ENCODE peak calls at places on chromosomes 16 and 17, in nine cellular contexts. K is CD8-positive, alpha-beta T cell; C is esophagus muscularis mucosa; Z is cardiac fibroblast; L is adrenal gland; N is PC-3; U is tibial artery; V is AG04449; O is neural progenitor cell. D is an unnamed sample.

GRCh38 chr16:87119748-87120147 is 197.4 kb downstream of the C16orf95 start:
- DNase-seq in Z (no peak), V (no peak), K (no peak), N (no peak), U (no peak), C (no peak), O (no peak), L (no peak), D (no peak)

GRCh38 chr16:77905356-77905920 is 116.9 kb upstream of the CLEC3A start:
- DNase-seq in N (no peak), Z (no peak), V (no peak), U (no peak), O (no peak), C (no peak), K (no peak), L (no peak), D (no peak)

GRCh38 chr17:45377401-45377800 is 55.3 kb downstream of the ARHGAP27 start:
- DNase-seq in N (no peak), L (no peak), C (no peak), O (no peak), K (no peak), V (no peak), U (no peak), Z (no peak), D (no peak)

GRCh38 chr17:47367257-47367656 is 43.5 kb downstream of the EFCAB13 start:
- DNase-seq in L (no peak), Z (no peak), O (no peak), K (no peak), V (no peak), C (no peak), U (no peak), N (no peak), D (no peak)

GRCh38 chr17:31433091-31433790 is 41.8 kb downstream of the RAB11FIP4 start:
- DNase-seq in L (no peak), C (no peak), N (no peak), K (peak), U (no peak), Z (no peak), O (no peak), V (no peak), D (no peak)

GRCh38 chr16:46607529-46607928 is 13.7 kb downstream of the SHCBP1 start:
- DNase-seq in K (no peak), C (no peak), N (peak), V (peak), L (no peak), U (no peak), Z (peak), O (no peak), D (peak)

GRCh38 chr16:54748611-54749190 is 182.0 kb upstream of the IRX5 start:
- DNase-seq in C (no peak), N (no peak), Z (no peak), O (no peak), L (no peak), V (no peak), K (no peak), U (no peak), D (no peak)

GRCh38 chr17:75237100-75238014 is 24.0 kb downstream of the GGA3 start:
- DNase-seq in O (no peak), C (no peak), N (no peak), U (no peak), Z (no peak), K (no peak), L (no peak), V (no peak), D (no peak)

GRCh38 chr16:24541534-24541933 is 2.2 kb downstream of the RBBP6 start:
- DNase-seq in C (no peak), K (no peak), V (no peak), L (no peak), U (no peak), O (no peak), N (no peak), Z (no peak), D (no peak)

GRCh38 chr17:39629894-39630293 is 3.1 kb downstream of the PPP1R1B start:
- DNase-seq in O (no peak), N (no peak), Z (no peak), L (no peak), U (no peak), C (no peak), K (no peak), V (no peak), D (no peak)

GRCh38 chr17:20991276-20992037 is 51.4 kb downstream of the USP22 start:
- DNase-seq in V (no peak), C (no peak), U (no peak), L (no peak), Z (no peak), K (no peak), N (no peak), O (no peak), D (no peak)

GRCh38 chr17:16989953-16990860 is 18.3 kb upstream of the TNFRSF13B start:
- DNase-seq in L (no peak), O (no peak), N (peak), Z (peak), V (no peak), C (no peak), U (no peak), K (no peak), D (no peak)

GRCh38 chr16:10575506-10576130 is 4.8 kb downstream of the EMP2 start:
- DNase-seq in O (no peak), K (no peak), V (no peak), Z (no peak), C (no peak), L (no peak), U (no peak), N (no peak), D (no peak)

GRCh38 chr17:47368262-47368661 is 44.5 kb downstream of the EFCAB13 start:
- DNase-seq in C (no peak), Z (no peak), U (no peak), K (no peak), L (no peak), N (peak), V (no peak), O (no peak), D (no peak)

GRCh38 chr17:43750154-43750553 is 8.4 kb downstream of the SOST start:
- DNase-seq in C (no peak), V (no peak), N (peak), Z (no peak), U (no peak), O (no peak), K (no peak), L (no peak), D (no peak)

GRCh38 chr17:2369551-2370210 is 31.2 kb downstream of the MNT start:
- DNase-seq in N (no peak), V (no peak), C (no peak), Z (no peak), L (no peak), K (no peak), U (no peak), O (peak), D (no peak)

DNA sequence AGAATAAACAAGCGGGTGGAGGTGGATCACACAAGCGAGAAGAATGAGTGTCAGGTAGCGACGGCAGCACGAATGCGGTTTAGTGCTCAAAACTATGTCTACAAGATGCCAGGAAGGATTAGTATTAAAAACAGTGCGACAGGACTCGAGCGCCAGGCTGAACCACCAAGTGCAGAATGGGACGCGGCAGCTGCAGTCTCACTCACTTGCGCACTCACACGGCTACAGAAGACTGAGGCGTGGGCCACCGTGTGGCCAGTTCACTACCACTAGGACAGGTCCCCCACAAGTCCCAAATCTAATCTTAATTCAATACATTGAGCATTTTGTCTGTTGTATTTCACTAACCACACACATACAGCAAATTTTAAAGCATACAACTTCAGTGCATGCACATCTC is 35.7 kb upstream of the TRAP1 start:
- DNase-seq in V (no peak), N (no peak), L (no peak), O (no peak), Z (no peak), C (no peak), U (no peak), K (no peak), D (no peak)
- TF ChIP-seq CTCF in V (no peak), N (no peak), L (no peak), O (no peak), Z (no peak), C (no peak), U (no peak), K (no peak), D (no peak)

GRCh38 chr16:89455178-89455577 is 35.2 kb downstream of the ANKRD11 start:
- DNase-seq in Z (no peak), K (no peak), O (no peak), C (no peak), L (no peak), V (no peak), U (no peak), N (no peak), D (no peak)

GRCh38 chr16:89456412-89456811 is 33.9 kb downstream of the ANKRD11 start:
- DNase-seq in Z (no peak), V (no peak), C (no peak), N (peak), K (no peak), L (no peak), U (no peak), O (no peak), D (no peak)

GRCh38 chr16:89455692-89456091 is 34.7 kb downstream of the ANKRD11 start:
- DNase-seq in L (no peak), V (no peak), C (no peak), U (no peak), O (no peak), Z (no peak), K (no peak), N (peak), D (no peak)

GRCh38 chr16:89460556-89460955 is 29.8 kb downstream of the ANKRD11 start:
- DNase-seq in N (no peak), Z (no peak), C (no peak), U (no peak), V (no peak), O (no peak), L (no peak), K (no peak), D (no peak)
- TF ChIP-seq CTCF in N (no peak), Z (no peak), C (no peak), U (no peak), V (no peak), O (no peak), L (no peak), K (no peak), D (no peak)

GRCh38 chr17:78828470-78829185 is 12.0 kb downstream of the USP36 start:
- DNase-seq in O (peak), C (no peak), Z (peak), N (peak), V (no peak), L (no peak), K (no peak), U (no peak), D (no peak)
- TF ChIP-seq CTCF in O (peak), C (no peak), Z (peak), N (peak), V (peak), L (no peak), K (no peak), U (no peak), D (peak)

DNA sequence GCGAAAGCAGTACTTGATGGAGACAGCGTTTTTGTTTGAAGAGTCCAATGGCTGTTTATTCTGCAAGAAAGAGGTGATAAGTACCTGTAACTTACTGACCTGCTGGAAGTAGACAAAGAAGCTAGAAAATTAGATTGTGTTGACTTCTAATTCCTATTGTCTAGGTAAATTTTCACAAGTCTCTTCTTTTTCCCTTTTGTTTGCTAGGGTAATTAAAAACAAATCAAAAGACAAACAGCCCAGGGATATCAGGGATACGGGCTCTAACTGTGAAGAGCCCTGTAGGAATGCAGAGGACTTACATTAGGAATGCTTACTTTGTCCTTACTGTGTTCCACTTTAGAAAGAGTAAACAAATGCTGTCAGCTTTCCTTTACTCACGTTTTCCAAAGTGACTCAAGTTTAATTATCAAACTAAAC is 7.0 kb downstream of the PSME3IP1 start:
- DNase-seq in L (no peak), V (no peak), C (no peak), Z (no peak), U (no peak), K (no peak), N (no peak), O (peak), D (no peak)
- TF ChIP-seq CTCF in L (no peak), V (no peak), C (no peak), Z (no peak), U (no peak), K (no peak), N (no peak), O (no peak), D (no peak)

GRCh38 chr16:1945559-1946391 is 2.8 kb upstream of the MSRB1 start:
- DNase-seq in O (no peak), L (no peak), V (no peak), Z (no peak), C (no peak), N (no peak), K (no peak), U (no peak), D (no peak)

GRCh38 chr16:1949507-1949906 is 5.0 kb downstream of the RPL3L start:
- DNase-seq in O (no peak), L (no peak), C (no peak), K (no peak), U (no peak), Z (no peak), V (no peak), N (no peak), D (no peak)

GRCh38 chr16:1944612-1945199 is 1.7 kb upstream of the MSRB1 start:
- DNase-seq in K (no peak), V (no peak), L (no peak), N (no peak), U (no peak), C (no peak), O (no peak), Z (no peak), D (no peak)

GRCh38 chr16:1947369-1947670 is 4.3 kb upstream of the MSRB1 start:
- DNase-seq in K (no peak), C (no peak), V (no peak), N (no peak), U (no peak), O (no peak), L (no peak), Z (no peak), D (no peak)

DNA sequence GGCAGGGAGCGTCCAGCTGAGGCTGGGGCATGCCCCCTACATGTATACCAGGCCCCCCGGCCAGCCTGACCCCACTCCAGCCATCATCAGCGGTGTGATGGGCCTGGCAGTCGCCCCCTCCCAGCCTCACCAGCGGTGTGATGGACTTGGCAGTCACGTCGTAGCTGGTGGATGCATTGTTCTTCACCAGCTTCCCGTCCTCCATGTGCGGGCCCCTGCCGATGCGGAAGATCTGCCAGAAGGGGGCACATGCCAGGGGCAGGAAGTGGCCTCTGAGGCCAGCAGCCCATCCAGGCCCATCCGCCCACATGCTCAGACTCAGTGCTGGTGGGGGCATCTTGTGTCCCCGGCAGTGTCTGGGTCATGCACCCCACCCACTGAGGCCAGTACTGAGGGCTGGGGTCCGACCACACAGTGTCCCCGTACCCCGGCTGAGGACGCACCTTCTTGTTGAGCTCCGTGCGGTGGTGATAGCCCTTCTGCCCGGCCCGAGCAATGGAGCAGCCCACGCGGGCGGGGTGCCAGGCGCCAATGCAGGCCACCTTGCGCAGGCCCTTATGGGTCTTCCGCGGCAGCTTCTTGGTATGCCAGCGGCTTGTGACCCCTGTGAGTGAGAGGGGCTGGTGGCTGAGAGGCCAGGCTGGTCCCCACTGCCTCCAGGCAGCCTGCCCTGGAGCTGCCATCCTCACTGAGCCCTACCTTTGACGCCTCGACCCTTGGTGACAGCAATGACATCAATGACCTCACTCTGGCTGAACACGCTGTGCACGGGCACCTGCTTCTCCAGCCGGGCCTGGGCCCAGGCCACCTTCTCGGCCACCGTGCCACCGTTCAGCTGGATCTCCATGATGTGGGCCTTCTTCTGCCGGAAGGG is 3.7 kb upstream of the MSRB1 start:
- DNase-seq in N (no peak), V (no peak), C (no peak), O (no peak), K (no peak), Z (no peak), L (no peak), U (no peak), D (no peak)
- TF ChIP-seq CTCF in N (no peak), V (no peak), C (no peak), O (no peak), K (no peak), Z (no peak), L (no peak), U (no peak), D (no peak)

DNA sequence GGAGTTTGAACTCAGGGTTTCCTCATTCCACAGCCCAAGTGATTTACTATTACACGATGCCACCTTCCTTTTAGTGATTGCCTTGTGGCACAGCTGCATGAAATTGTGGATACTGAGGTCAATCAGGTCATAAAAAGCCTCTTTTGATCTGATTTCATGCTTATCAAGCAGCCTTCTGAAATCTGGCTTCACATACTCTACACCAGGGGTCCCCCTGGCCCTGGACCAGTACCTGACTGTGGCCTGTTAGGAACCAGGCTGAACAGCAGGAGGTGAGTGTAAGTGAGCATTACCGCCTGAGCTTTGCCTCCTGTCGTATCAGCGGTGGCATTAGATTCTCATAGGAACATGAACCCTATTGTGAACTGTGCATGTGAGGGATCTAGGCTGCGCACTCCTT is 13.8 kb downstream of the SLFN5 start:
- DNase-seq in N (no peak), V (no peak), K (no peak), O (no peak), L (no peak), C (no peak), Z (no peak), U (no peak), D (no peak)
- TF ChIP-seq CTCF in N (no peak), V (no peak), K (no peak), O (no peak), L (no peak), C (no peak), Z (no peak), U (no peak), D (no peak)

GRCh38 chr17:81863123-81863675 is 2.9 kb upstream of the P4HB start:
- DNase-seq in Z (no peak), U (no peak), K (no peak), O (no peak), C (no peak), V (no peak), L (no peak), N (no peak), D (no peak)

GRCh38 chr17:81865733-81866439 is 5.3 kb downstream of the ARHGDIA start:
- DNase-seq in N (peak), K (no peak), O (no peak), L (peak), Z (peak), U (no peak), V (no peak), C (no peak), D (no peak)

GRCh38 chr17:81866440-81867122 is 4.6 kb downstream of the ARHGDIA start:
- DNase-seq in O (no peak), K (no peak), V (no peak), C (no peak), U (no peak), Z (peak), L (peak), N (no peak), D (no peak)

GRCh38 chr17:81865358-81865732 is 5.0 kb upstream of the P4HB start:
- DNase-seq in Z (no peak), V (no peak), N (no peak), L (peak), U (no peak), K (no peak), C (no peak), O (no peak), D (no peak)

DNA sequence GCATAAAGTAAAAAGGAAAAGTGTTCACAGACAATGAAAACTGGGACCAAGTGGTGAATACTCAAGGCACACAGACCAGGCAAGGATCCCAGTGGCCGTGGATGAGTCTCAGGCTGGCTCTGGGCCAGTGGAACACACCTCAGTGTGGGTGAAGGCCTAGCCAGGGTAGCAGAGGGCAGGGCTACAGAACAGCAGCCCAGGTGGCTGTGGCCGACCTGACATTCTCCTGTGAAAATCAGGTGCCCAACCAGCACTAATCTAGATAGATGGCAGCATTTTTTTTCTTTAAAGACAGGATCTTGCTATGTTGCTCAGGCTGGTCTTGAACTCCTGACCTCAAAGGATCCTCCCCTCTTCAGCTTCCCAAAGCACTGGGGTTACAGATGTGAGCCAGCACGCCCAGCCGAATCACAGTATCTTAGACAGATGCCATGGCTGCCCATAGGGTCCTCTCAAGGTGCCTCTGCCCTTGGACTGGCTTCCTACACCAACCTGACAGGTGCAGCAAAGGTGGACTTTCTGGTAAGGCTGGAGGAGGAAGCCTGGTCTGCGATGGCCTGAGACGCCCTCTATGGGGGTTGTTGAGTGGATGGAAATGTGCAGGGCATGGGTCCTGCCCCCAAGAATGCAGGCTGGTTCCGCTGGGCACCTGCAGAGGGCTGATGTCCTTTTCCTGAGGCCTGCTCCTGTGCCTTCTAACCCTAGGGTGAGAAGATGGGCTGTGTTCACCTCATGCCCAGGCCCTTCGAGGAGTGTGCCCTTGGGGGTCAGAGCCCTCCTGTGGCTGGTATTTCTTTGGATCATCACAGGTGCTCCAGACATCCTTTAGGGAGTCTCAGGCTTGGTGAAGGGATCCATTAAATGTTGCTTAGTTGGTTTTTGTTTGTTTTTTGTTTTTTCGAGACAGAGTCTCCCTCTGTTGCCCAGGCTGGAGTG is 3.8 kb upstream of the P4HB start:
- DNase-seq in U (no peak), K (no peak), Z (no peak), L (peak), N (no peak), V (no peak), C (no peak), O (no peak), D (no peak)
- TF ChIP-seq CTCF in U (no peak), K (no peak), Z (no peak), L (no peak), N (peak), V (no peak), C (no peak), O (no peak), D (no peak)

GRCh38 chr17:7408863-7409262 is 1.2 kb downstream of the NLGN2 start:
- DNase-seq in K (no peak), U (no peak), L (no peak), O (no peak), N (no peak), V (no peak), C (no peak), Z (no peak), D (no peak)
- TF ChIP-seq CTCF in K (no peak), U (no peak), L (no peak), O (no peak), N (no peak), V (no peak), C (no peak), Z (no peak), D (no peak)

D was measured in AG09319.